ENCODE peak calls at places on chromosome 3, in seven cellular contexts. R is PC-3, X is progenitor cell of endocrine pancreas, K is neural progenitor cell, E is bronchial epithelial cell, M is foreskin fibroblast, P is Calu3. F is an unnamed sample.

GRCh38 chr3:72625616-72626337 is 222.5 kb downstream of the SHQ1 start:
- DNase-seq in E (peak; percentile 100), X (no peak), R (peak; percentile 92), P (peak; percentile 18), K (no peak), M (peak; percentile 52), F (no peak)

GRCh38 chr3:71185733-71186455 is 397.6 kb downstream of the FOXP1 start:
- DNase-seq in P (no peak), M (peak; percentile 53), X (no peak), E (peak; percentile 71), R (peak; percentile 35), K (no peak), F (no peak)

GRCh38 chr3:107506458-107506857 is 16.3 kb upstream of the BBX start:
- DNase-seq in X (no peak), M (peak; percentile 40), E (peak; percentile 59), R (no peak), P (no peak), K (no peak), F (no peak)

GRCh38 chr3:66017084-66017990 is 21.4 kb downstream of the MAGI1 start:
- DNase-seq in R (no peak), X (no peak), K (no peak), P (no peak), M (no peak), E (no peak), F (no peak)

GRCh38 chr3:180959691-180960090 is 29.8 kb downstream of the DNAJC19 start:
- DNase-seq in R (no peak), E (no peak), P (no peak), X (no peak), K (no peak), M (no peak), F (no peak)

GRCh38 chr3:141266797-141267555 is 35.4 kb downstream of the PXYLP1 start:
- DNase-seq in E (no peak), K (no peak), P (no peak), M (no peak), R (no peak), X (no peak), F (no peak)

GRCh38 chr3:67109651-67110204 is 111.6 kb downstream of the KBTBD8 start:
- DNase-seq in E (peak; percentile 72), P (peak; percentile 3), M (peak; percentile 81), R (peak; percentile 61), K (peak; percentile 52), X (no peak), F (peak; percentile 13)

GRCh38 chr3:187850256-187851010 is 105.2 kb upstream of the BCL6 start:
- DNase-seq in M (no peak), P (no peak), E (peak; percentile 71), X (no peak), K (no peak), R (no peak), F (no peak)

GRCh38 chr3:98457543-98457942 is 5.5 kb upstream of the OR5K1 start:
- DNase-seq in E (no peak), M (no peak), K (no peak), X (no peak), P (no peak), R (no peak), F (no peak)

GRCh38 chr3:169699536-169700050 is 36.1 kb upstream of the MECOM start:
- DNase-seq in K (no peak), R (no peak), P (no peak), M (peak; percentile 17), X (no peak), E (no peak), F (no peak)

GRCh38 chr3:178823140-178823539 is 248.5 kb downstream of the ZMAT3 start:
- DNase-seq in E (no peak), X (no peak), K (no peak), P (no peak), R (no peak), M (no peak), F (no peak)

GRCh38 chr3:25678581-25678980 is 13.9 kb upstream of the TOP2B start:
- DNase-seq in M (no peak), R (no peak), P (no peak), K (no peak), X (no peak), E (no peak), F (no peak)

GRCh38 chr3:128228366-128228910 is 75.2 kb downstream of the EEFSEC start:
- DNase-seq in R (no peak), K (no peak), E (no peak), M (no peak), X (no peak), P (no peak), F (no peak)

GRCh38 chr3:187919018-187919417 is 173.8 kb upstream of the BCL6 start:
- DNase-seq in P (no peak), X (no peak), K (no peak), R (no peak), M (no peak), E (peak; percentile 42), F (no peak)

GRCh38 chr3:189568931-189569330 is 62.3 kb upstream of the TP63 start:
- DNase-seq in P (no peak), E (no peak), X (no peak), K (no peak), R (no peak), M (no peak), F (no peak)

GRCh38 chr3:186189492-186189891 is 80.6 kb upstream of the ETV5 start:
- DNase-seq in M (no peak), R (no peak), P (no peak), K (no peak), X (no peak), E (peak; percentile 8), F (no peak)

GRCh38 chr3:161420746-161421145 is 49.4 kb upstream of the SPTSSB start:
- DNase-seq in R (peak; percentile 96), E (peak; percentile 94), K (peak; percentile 59), M (no peak), P (peak; percentile 44), X (no peak), F (peak; percentile 16)
- TF ChIP-seq CTCF in R (peak; percentile 46), E (no peak), K (peak; percentile 35), M (no peak), P (no peak), X (peak; percentile 49), F (no peak)

GRCh38 chr3:133274477-133274876 is 125.4 kb upstream of the BFSP2 start:
- DNase-seq in M (no peak), X (no peak), E (no peak), P (no peak), K (no peak), R (no peak), F (no peak)
- TF ChIP-seq CTCF in M (no peak), X (no peak), E (no peak), P (no peak), K (peak; percentile 35), R (no peak), F (no peak)

GRCh38 chr3:12797124-12797891 is 828 bp downstream of the CAND2 start:
- DNase-seq in R (no peak), E (no peak), X (no peak), K (no peak), M (no peak), P (no peak), F (no peak)
- TF ChIP-seq CTCF in R (no peak), E (no peak), X (no peak), K (no peak), M (no peak), P (no peak), F (no peak)

GRCh38 chr3:55619186-55619808 is 132.2 kb upstream of the WNT5A start:
- DNase-seq in M (peak; percentile 10), X (no peak), P (no peak), E (no peak), K (no peak), R (no peak), F (no peak)
- TF ChIP-seq CTCF in M (no peak), X (no peak), P (no peak), E (no peak), K (no peak), R (no peak), F (no peak)

GRCh38 chr3:12709334-12709733 is 45.4 kb upstream of the RAF1 start:
- DNase-seq in K (no peak), M (no peak), E (no peak), X (no peak), P (no peak), R (no peak), F (no peak)

GRCh38 chr3:12706504-12707253 is 42.8 kb upstream of the RAF1 start:
- DNase-seq in K (peak; percentile 75), E (peak; percentile 78), M (peak; percentile 80), P (peak; percentile 67), X (peak; percentile 25), R (peak; percentile 92), F (peak; percentile 70)

GRCh38 chr3:12710062-12710461 is 46.1 kb upstream of the RAF1 start:
- DNase-seq in M (no peak), X (no peak), R (no peak), K (no peak), E (no peak), P (no peak), F (no peak)

GRCh38 chr3:12707425-12707824 is 43.5 kb upstream of the RAF1 start:
- DNase-seq in X (no peak), E (peak; percentile 68), P (no peak), K (no peak), M (peak; percentile 70), R (peak; percentile 39), F (no peak)

GRCh38 chr3:12708584-12709192 is 44.8 kb upstream of the RAF1 start:
- DNase-seq in E (peak; percentile 76), K (no peak), R (peak; percentile 95), P (no peak), X (no peak), M (peak; percentile 96), F (no peak)
- TF ChIP-seq CTCF in E (no peak), K (no peak), R (peak; percentile 59), P (no peak), X (no peak), M (peak; percentile 45), F (no peak)

GRCh38 chr3:119356646-119357045 is 62.5 kb downstream of the ARHGAP31 start:
- DNase-seq in X (no peak), P (no peak), M (no peak), E (peak; percentile 21), R (no peak), K (no peak), F (no peak)

GRCh38 chr3:119349353-119349752 is 55.2 kb downstream of the ARHGAP31 start:
- DNase-seq in E (no peak), M (no peak), X (no peak), R (no peak), P (no peak), K (peak; percentile 92), F (peak; percentile 35)

GRCh38 chr3:119350114-119350513 is 55.9 kb downstream of the ARHGAP31 start:
- DNase-seq in M (no peak), R (no peak), E (no peak), P (no peak), K (peak; percentile 87), X (no peak), F (peak; percentile 67)

GRCh38 chr3:119352235-119352634 is 58.1 kb downstream of the ARHGAP31 start:
- DNase-seq in X (no peak), M (no peak), E (peak; percentile 41), P (no peak), K (no peak), R (peak; percentile 13), F (no peak)

DNA sequence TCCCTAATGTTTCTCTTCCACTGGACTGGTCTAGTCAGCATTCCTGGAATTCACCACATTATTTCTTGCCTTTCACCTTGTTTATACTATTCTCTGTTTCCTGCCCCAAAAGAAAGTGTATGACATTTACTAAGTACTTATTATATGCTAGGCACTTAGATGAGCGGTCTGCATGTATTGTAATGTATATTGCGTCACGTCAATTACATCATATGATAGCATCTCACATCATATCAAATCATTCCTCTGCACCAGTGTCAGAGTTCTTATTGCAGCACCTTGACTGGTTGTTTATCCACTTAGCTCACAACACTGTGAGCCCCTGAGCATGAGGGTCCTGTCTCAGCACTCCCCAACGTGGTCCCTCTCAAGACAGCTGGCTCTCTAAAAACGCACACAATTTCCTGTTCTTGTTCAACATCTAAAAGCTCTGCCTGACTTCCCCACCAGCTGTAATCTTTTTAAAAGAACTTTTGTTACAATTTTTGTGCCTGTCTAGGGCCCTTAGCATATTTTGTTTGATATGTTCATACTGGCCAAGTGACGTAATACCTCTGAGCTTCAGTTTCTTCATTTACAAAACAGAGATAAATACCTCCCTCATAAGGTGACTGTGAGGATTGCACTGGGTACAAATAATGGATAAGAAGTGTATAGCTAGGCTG is 58.8 kb downstream of the ARHGAP31 start:
- DNase-seq in E (peak; percentile 62), M (peak; percentile 81), K (no peak), P (peak; percentile 13), X (no peak), R (peak; percentile 62), F (no peak)
- TF ChIP-seq CTCF in E (peak; percentile 6), M (peak; percentile 39), K (peak; percentile 37), P (no peak), X (no peak), R (peak; percentile 65), F (no peak)

F was measured in endothelial cell.